ENCODE peak calls at places on chromosomes 1 and 21, in ten cellular contexts. One of them, this sample, is unnamed.

GRCh38 chr21:45378258-45378966 is 26.6 kb upstream of the COL18A1 start:
- DNase-seq in hepatocyte: peak; percentile 54
- DNase-seq in RWPE1: no peak
- DNase-seq in A549: peak; percentile 43
- DNase-seq in astrocyte of the cerebellum: peak; percentile 63
- DNase-seq in lower leg skin: peak; percentile 84
- DNase-seq in cardiac muscle cell: no peak
- DNase-seq in glutamatergic neuron: peak; percentile 2
- DNase-seq in BE2C: no peak
- DNase-seq in progenitor cell of endocrine pancreas: no peak
- DNase-seq in this sample: no peak

GRCh38 chr1:200891774-200892157 is 2.9 kb upstream of the INAVA start:
- DNase-seq in hepatocyte: peak; percentile 70
- DNase-seq in RWPE1: no peak
- DNase-seq in A549: peak; percentile 52
- DNase-seq in astrocyte of the cerebellum: no peak
- DNase-seq in lower leg skin: no peak
- DNase-seq in cardiac muscle cell: no peak
- DNase-seq in glutamatergic neuron: peak; percentile 43
- DNase-seq in BE2C: no peak
- DNase-seq in progenitor cell of endocrine pancreas: peak; percentile 74
- DNase-seq in this sample: peak; percentile 63

GRCh38 chr21:14215971-14216621 is at the start of gene RBM11:
- DNase-seq in hepatocyte: peak; percentile 95
- DNase-seq in RWPE1: peak; percentile 54
- DNase-seq in A549: peak; percentile 55
- DNase-seq in astrocyte of the cerebellum: peak; percentile 3
- DNase-seq in lower leg skin: peak; percentile 87
- DNase-seq in cardiac muscle cell: peak; percentile 52
- DNase-seq in glutamatergic neuron: peak; percentile 92
- DNase-seq in BE2C: peak; percentile 88
- DNase-seq in progenitor cell of endocrine pancreas: peak; percentile 72
- DNase-seq in this sample: peak; percentile 91

GRCh38 chr1:87292684-87293493 is 35.8 kb upstream of the LMO4 start:
- DNase-seq in hepatocyte: peak; percentile 89
- DNase-seq in RWPE1: peak; percentile 35
- DNase-seq in A549: peak; percentile 48
- DNase-seq in astrocyte of the cerebellum: peak; percentile 61
- DNase-seq in lower leg skin: no peak
- DNase-seq in cardiac muscle cell: peak; percentile 80
- DNase-seq in glutamatergic neuron: peak; percentile 65
- DNase-seq in BE2C: peak; percentile 66
- DNase-seq in progenitor cell of endocrine pancreas: peak; percentile 53
- DNase-seq in this sample: peak; percentile 71

GRCh38 chr21:44618909-44619308 is 7.0 kb downstream of the KRTAP10-8 start:
- DNase-seq in hepatocyte: no peak
- DNase-seq in RWPE1: no peak
- DNase-seq in A549: no peak
- DNase-seq in astrocyte of the cerebellum: no peak
- DNase-seq in lower leg skin: no peak
- DNase-seq in cardiac muscle cell: no peak
- DNase-seq in glutamatergic neuron: no peak
- DNase-seq in BE2C: no peak
- DNase-seq in progenitor cell of endocrine pancreas: no peak
- DNase-seq in this sample: no peak

GRCh38 chr21:35829014-35829525 is 231.3 kb downstream of the SETD4 start:
- DNase-seq in hepatocyte: no peak
- DNase-seq in RWPE1: no peak
- DNase-seq in A549: no peak
- DNase-seq in astrocyte of the cerebellum: no peak
- DNase-seq in lower leg skin: no peak
- DNase-seq in cardiac muscle cell: no peak
- DNase-seq in glutamatergic neuron: no peak
- DNase-seq in BE2C: no peak
- DNase-seq in progenitor cell of endocrine pancreas: no peak
- DNase-seq in this sample: no peak

GRCh38 chr1:97353094-97353493 is 567.7 kb downstream of the DPYD start:
- DNase-seq in hepatocyte: no peak
- DNase-seq in RWPE1: no peak
- DNase-seq in A549: no peak
- DNase-seq in astrocyte of the cerebellum: no peak
- DNase-seq in lower leg skin: no peak
- DNase-seq in cardiac muscle cell: no peak
- DNase-seq in glutamatergic neuron: no peak
- DNase-seq in BE2C: no peak
- DNase-seq in progenitor cell of endocrine pancreas: no peak
- DNase-seq in this sample: no peak

GRCh38 chr1:174068000-174068399 is 45.8 kb upstream of the RC3H1 start:
- DNase-seq in hepatocyte: no peak
- DNase-seq in RWPE1: no peak
- DNase-seq in A549: no peak
- DNase-seq in astrocyte of the cerebellum: no peak
- DNase-seq in lower leg skin: no peak
- DNase-seq in cardiac muscle cell: no peak
- DNase-seq in glutamatergic neuron: no peak
- DNase-seq in BE2C: no peak
- DNase-seq in progenitor cell of endocrine pancreas: no peak
- DNase-seq in this sample: no peak

GRCh38 chr1:6269271-6269996 is 8.5 kb upstream of the GPR153 start:
- DNase-seq in hepatocyte: no peak
- DNase-seq in RWPE1: no peak
- DNase-seq in A549: no peak
- DNase-seq in astrocyte of the cerebellum: no peak
- DNase-seq in lower leg skin: no peak
- DNase-seq in cardiac muscle cell: no peak
- DNase-seq in glutamatergic neuron: no peak
- DNase-seq in BE2C: no peak
- DNase-seq in progenitor cell of endocrine pancreas: no peak
- DNase-seq in this sample: no peak

GRCh38 chr1:59752556-59753412 is 62.0 kb upstream of the HOOK1 start:
- DNase-seq in hepatocyte: no peak
- DNase-seq in RWPE1: no peak
- DNase-seq in A549: no peak
- DNase-seq in astrocyte of the cerebellum: no peak
- DNase-seq in lower leg skin: no peak
- DNase-seq in cardiac muscle cell: no peak
- DNase-seq in glutamatergic neuron: no peak
- DNase-seq in BE2C: no peak
- DNase-seq in progenitor cell of endocrine pancreas: no peak
- DNase-seq in this sample: no peak

GRCh38 chr1:47194314-47194713 is 4.5 kb upstream of the PDZK1IP1 start:
- DNase-seq in hepatocyte: no peak
- DNase-seq in RWPE1: no peak
- DNase-seq in A549: no peak
- DNase-seq in astrocyte of the cerebellum: no peak
- DNase-seq in lower leg skin: peak; percentile 36
- DNase-seq in cardiac muscle cell: no peak
- DNase-seq in glutamatergic neuron: no peak
- DNase-seq in BE2C: no peak
- DNase-seq in progenitor cell of endocrine pancreas: no peak
- DNase-seq in this sample: no peak

GRCh38 chr1:115300087-115300856 is 37.8 kb downstream of the NGF start:
- DNase-seq in hepatocyte: peak; percentile 35
- DNase-seq in RWPE1: peak; percentile 84
- DNase-seq in A549: no peak
- DNase-seq in astrocyte of the cerebellum: no peak
- DNase-seq in lower leg skin: no peak
- DNase-seq in cardiac muscle cell: no peak
- DNase-seq in glutamatergic neuron: no peak
- DNase-seq in BE2C: no peak
- DNase-seq in progenitor cell of endocrine pancreas: no peak
- DNase-seq in this sample: no peak

GRCh38 chr1:207962716-207963428 is 51.9 kb upstream of the CD34 start:
- DNase-seq in hepatocyte: peak; percentile 45
- DNase-seq in RWPE1: no peak
- DNase-seq in A549: no peak
- DNase-seq in astrocyte of the cerebellum: no peak
- DNase-seq in lower leg skin: peak; percentile 96
- DNase-seq in cardiac muscle cell: peak; percentile 56
- DNase-seq in glutamatergic neuron: no peak
- DNase-seq in BE2C: peak; percentile 57
- DNase-seq in progenitor cell of endocrine pancreas: no peak
- DNase-seq in this sample: no peak

GRCh38 chr1:203084588-203085527 is 954 bp downstream of the MYOG start:
- DNase-seq in hepatocyte: no peak
- DNase-seq in RWPE1: no peak
- DNase-seq in A549: peak; percentile 39
- DNase-seq in astrocyte of the cerebellum: no peak
- DNase-seq in lower leg skin: peak; percentile 45
- DNase-seq in cardiac muscle cell: no peak
- DNase-seq in glutamatergic neuron: no peak
- DNase-seq in BE2C: no peak
- DNase-seq in progenitor cell of endocrine pancreas: no peak
- DNase-seq in this sample: no peak

DNA sequence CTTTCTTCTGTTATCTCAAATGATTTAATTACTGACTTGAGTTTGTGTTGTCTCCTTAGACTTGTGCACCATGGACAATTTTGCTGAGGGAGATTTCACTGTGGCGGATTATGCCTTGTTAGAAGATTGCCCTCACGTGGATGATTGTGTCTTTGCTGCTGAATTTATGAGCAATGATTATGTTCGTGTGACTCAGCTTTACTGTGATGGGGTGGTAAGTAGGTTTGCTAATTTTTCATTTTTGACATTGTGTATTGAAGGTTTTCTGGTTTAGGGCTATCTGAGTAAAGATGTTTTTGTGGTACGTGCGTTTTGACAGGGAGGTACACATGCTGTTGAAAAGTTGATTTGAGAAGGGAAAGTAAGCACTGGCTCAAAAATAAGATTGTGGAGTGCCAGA is 14.1 kb downstream of the TTC3 start:
- DNase-seq in hepatocyte: peak; percentile 64
- DNase-seq in RWPE1: no peak
- DNase-seq in A549: peak; percentile 66
- DNase-seq in astrocyte of the cerebellum: peak; percentile 54
- DNase-seq in lower leg skin: no peak
- DNase-seq in cardiac muscle cell: peak; percentile 76
- DNase-seq in glutamatergic neuron: no peak
- DNase-seq in BE2C: peak; percentile 34
- DNase-seq in progenitor cell of endocrine pancreas: no peak
- DNase-seq in this sample: no peak
- TF ChIP-seq CTCF in hepatocyte: peak; percentile 51
- TF ChIP-seq CTCF in RWPE1: peak; percentile 23
- TF ChIP-seq CTCF in A549: peak; percentile 53
- TF ChIP-seq CTCF in astrocyte of the cerebellum: peak; percentile 54
- TF ChIP-seq CTCF in lower leg skin: no peak
- TF ChIP-seq CTCF in cardiac muscle cell: peak; percentile 52
- TF ChIP-seq CTCF in glutamatergic neuron: no peak
- TF ChIP-seq CTCF in BE2C: peak; percentile 69
- TF ChIP-seq CTCF in progenitor cell of endocrine pancreas: peak; percentile 13
- TF ChIP-seq CTCF in this sample: no peak

GRCh38 chr1:1955651-1956094 is 36.6 kb upstream of the TMEM52 start:
- DNase-seq in hepatocyte: no peak
- DNase-seq in RWPE1: no peak
- DNase-seq in A549: no peak
- DNase-seq in astrocyte of the cerebellum: no peak
- DNase-seq in lower leg skin: no peak
- DNase-seq in cardiac muscle cell: no peak
- DNase-seq in glutamatergic neuron: no peak
- DNase-seq in BE2C: no peak
- DNase-seq in progenitor cell of endocrine pancreas: no peak
- DNase-seq in this sample: no peak

GRCh38 chr1:1956101-1956500 is 37.0 kb upstream of the TMEM52 start:
- DNase-seq in hepatocyte: no peak
- DNase-seq in RWPE1: no peak
- DNase-seq in A549: no peak
- DNase-seq in astrocyte of the cerebellum: no peak
- DNase-seq in lower leg skin: no peak
- DNase-seq in cardiac muscle cell: no peak
- DNase-seq in glutamatergic neuron: no peak
- DNase-seq in BE2C: no peak
- DNase-seq in progenitor cell of endocrine pancreas: no peak
- DNase-seq in this sample: no peak

GRCh38 chr1:1954015-1954414 is 34.9 kb upstream of the TMEM52 start:
- DNase-seq in hepatocyte: no peak
- DNase-seq in RWPE1: no peak
- DNase-seq in A549: no peak
- DNase-seq in astrocyte of the cerebellum: no peak
- DNase-seq in lower leg skin: no peak
- DNase-seq in cardiac muscle cell: no peak
- DNase-seq in glutamatergic neuron: no peak
- DNase-seq in BE2C: no peak
- DNase-seq in progenitor cell of endocrine pancreas: no peak
- DNase-seq in this sample: no peak

GRCh38 chr1:1956586-1957532 is 37.8 kb upstream of the TMEM52 start:
- DNase-seq in hepatocyte: no peak
- DNase-seq in RWPE1: no peak
- DNase-seq in A549: no peak
- DNase-seq in astrocyte of the cerebellum: no peak
- DNase-seq in lower leg skin: no peak
- DNase-seq in cardiac muscle cell: no peak
- DNase-seq in glutamatergic neuron: no peak
- DNase-seq in BE2C: no peak
- DNase-seq in progenitor cell of endocrine pancreas: no peak
- DNase-seq in this sample: no peak

GRCh38 chr1:1954831-1955441 is 35.9 kb upstream of the TMEM52 start:
- DNase-seq in hepatocyte: no peak
- DNase-seq in RWPE1: no peak
- DNase-seq in A549: no peak
- DNase-seq in astrocyte of the cerebellum: no peak
- DNase-seq in lower leg skin: no peak
- DNase-seq in cardiac muscle cell: no peak
- DNase-seq in glutamatergic neuron: peak; percentile 52
- DNase-seq in BE2C: no peak
- DNase-seq in progenitor cell of endocrine pancreas: no peak
- DNase-seq in this sample: no peak
- TF ChIP-seq CTCF in hepatocyte: no peak
- TF ChIP-seq CTCF in RWPE1: peak; percentile 35
- TF ChIP-seq CTCF in A549: no peak
- TF ChIP-seq CTCF in astrocyte of the cerebellum: peak; percentile 15
- TF ChIP-seq CTCF in lower leg skin: no peak
- TF ChIP-seq CTCF in cardiac muscle cell: peak; percentile 15
- TF ChIP-seq CTCF in glutamatergic neuron: peak; percentile 54
- TF ChIP-seq CTCF in BE2C: peak; percentile 22
- TF ChIP-seq CTCF in progenitor cell of endocrine pancreas: peak; percentile 29
- TF ChIP-seq CTCF in this sample: peak; percentile 17

GRCh38 chr1:230772457-230773395 is 25.5 kb downstream of the CAPN9 start:
- DNase-seq in hepatocyte: peak; percentile 73
- DNase-seq in RWPE1: peak; percentile 32
- DNase-seq in A549: peak; percentile 53
- DNase-seq in astrocyte of the cerebellum: peak; percentile 29
- DNase-seq in lower leg skin: no peak
- DNase-seq in cardiac muscle cell: peak; percentile 89
- DNase-seq in glutamatergic neuron: no peak
- DNase-seq in BE2C: peak; percentile 58
- DNase-seq in progenitor cell of endocrine pancreas: no peak
- DNase-seq in this sample: no peak
- TF ChIP-seq CTCF in hepatocyte: peak; percentile 68
- TF ChIP-seq CTCF in RWPE1: no peak
- TF ChIP-seq CTCF in A549: peak; percentile 45
- TF ChIP-seq CTCF in astrocyte of the cerebellum: peak; percentile 73
- TF ChIP-seq CTCF in lower leg skin: no peak
- TF ChIP-seq CTCF in cardiac muscle cell: peak; percentile 71
- TF ChIP-seq CTCF in glutamatergic neuron: no peak
- TF ChIP-seq CTCF in BE2C: peak; percentile 68
- TF ChIP-seq CTCF in progenitor cell of endocrine pancreas: peak; percentile 48
- TF ChIP-seq CTCF in this sample: no peak

DNA sequence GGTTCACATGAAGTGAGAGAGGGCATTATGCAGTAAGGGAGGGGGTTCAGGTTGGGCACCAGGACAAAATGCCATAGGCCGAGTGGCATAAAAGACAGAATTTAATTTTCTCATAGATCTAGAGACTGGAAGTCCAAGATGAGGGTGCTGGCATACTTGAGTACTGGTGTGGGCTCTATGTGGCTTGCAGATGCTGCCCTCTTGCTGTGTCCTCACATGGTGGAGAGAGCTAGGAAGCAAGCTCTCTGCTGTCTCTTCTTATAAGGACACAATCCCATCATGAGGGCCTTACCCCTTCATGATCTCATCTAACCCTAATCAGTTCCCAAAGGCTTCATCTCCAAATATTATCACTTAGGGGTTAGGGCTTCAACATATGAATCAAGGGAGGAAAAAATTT is 64.6 kb downstream of the PLPPR5 start:
- DNase-seq in hepatocyte: no peak
- DNase-seq in RWPE1: no peak
- DNase-seq in A549: no peak
- DNase-seq in astrocyte of the cerebellum: no peak
- DNase-seq in lower leg skin: no peak
- DNase-seq in cardiac muscle cell: no peak
- DNase-seq in glutamatergic neuron: no peak
- DNase-seq in BE2C: no peak
- DNase-seq in progenitor cell of endocrine pancreas: no peak
- DNase-seq in this sample: no peak
- TF ChIP-seq CTCF in hepatocyte: no peak
- TF ChIP-seq CTCF in RWPE1: no peak
- TF ChIP-seq CTCF in A549: no peak
- TF ChIP-seq CTCF in astrocyte of the cerebellum: no peak
- TF ChIP-seq CTCF in lower leg skin: no peak
- TF ChIP-seq CTCF in cardiac muscle cell: no peak
- TF ChIP-seq CTCF in glutamatergic neuron: no peak
- TF ChIP-seq CTCF in BE2C: peak; percentile 25
- TF ChIP-seq CTCF in progenitor cell of endocrine pancreas: no peak
- TF ChIP-seq CTCF in this sample: no peak

This sample was measured in endothelial cell.